ENCODE peak calls at places on chromosomes 13 and 19, in ten cellular contexts. F, K, W, A, E, J, P, U, N and G are unnamed samples.

GRCh38 chr13:44350775-44351504 is 22.7 kb upstream of the SERP2 start:
- DNase-seq in A (no peak), W (no peak), K (no peak), J (no peak), P (no peak), E (no peak), F (no peak), N (no peak), U (no peak), G (no peak)

GRCh38 chr13:48194392-48194754 is 38.6 kb upstream of the ITM2B start:
- DNase-seq in F (no peak), A (no peak), U (no peak), E (no peak), W (no peak), P (no peak), K (no peak), J (no peak), N (no peak), G (no peak)

GRCh38 chr13:23876265-23876664 is 12.9 kb downstream of the MIPEP start:
- DNase-seq in U (no peak), N (no peak), A (no peak), W (peak; percentile 41), P (no peak), K (no peak), J (no peak), F (no peak), E (peak; percentile 24), G (peak; percentile 35)

GRCh38 chr13:59398661-59399060 is 765.1 kb downstream of the DIAPH3 start:
- DNase-seq in E (no peak), J (no peak), P (no peak), U (no peak), W (no peak), N (no peak), F (no peak), K (no peak), A (no peak), G (no peak)

GRCh38 chr13:74210693-74211393 is 76.6 kb upstream of the KLF12 start:
- DNase-seq in N (no peak), F (no peak), P (no peak), W (peak; percentile 3), E (no peak), A (peak; percentile 23), U (no peak), J (no peak), K (no peak), G (peak; percentile 3)

GRCh38 chr19:38932425-38933179 is 1.9 kb downstream of the MRPS12 start:
- DNase-seq in N (no peak), W (peak; percentile 19), E (no peak), J (no peak), K (peak; percentile 26), A (no peak), F (no peak), U (no peak), P (no peak), G (peak; percentile 78)

GRCh38 chr19:13894552-13894951 is 11.4 kb downstream of the BRME1 start:
- DNase-seq in A (no peak), N (no peak), E (no peak), W (no peak), P (no peak), F (no peak), K (no peak), U (no peak), J (no peak), G (no peak)

GRCh38 chr13:111005808-111006494 is 91.1 kb upstream of the ANKRD10 start:
- DNase-seq in P (peak; percentile 80), F (peak; percentile 78), E (peak; percentile 17), N (no peak), K (no peak), A (no peak), J (peak; percentile 48), W (peak; percentile 80), U (peak; percentile 50), G (no peak)

DNA sequence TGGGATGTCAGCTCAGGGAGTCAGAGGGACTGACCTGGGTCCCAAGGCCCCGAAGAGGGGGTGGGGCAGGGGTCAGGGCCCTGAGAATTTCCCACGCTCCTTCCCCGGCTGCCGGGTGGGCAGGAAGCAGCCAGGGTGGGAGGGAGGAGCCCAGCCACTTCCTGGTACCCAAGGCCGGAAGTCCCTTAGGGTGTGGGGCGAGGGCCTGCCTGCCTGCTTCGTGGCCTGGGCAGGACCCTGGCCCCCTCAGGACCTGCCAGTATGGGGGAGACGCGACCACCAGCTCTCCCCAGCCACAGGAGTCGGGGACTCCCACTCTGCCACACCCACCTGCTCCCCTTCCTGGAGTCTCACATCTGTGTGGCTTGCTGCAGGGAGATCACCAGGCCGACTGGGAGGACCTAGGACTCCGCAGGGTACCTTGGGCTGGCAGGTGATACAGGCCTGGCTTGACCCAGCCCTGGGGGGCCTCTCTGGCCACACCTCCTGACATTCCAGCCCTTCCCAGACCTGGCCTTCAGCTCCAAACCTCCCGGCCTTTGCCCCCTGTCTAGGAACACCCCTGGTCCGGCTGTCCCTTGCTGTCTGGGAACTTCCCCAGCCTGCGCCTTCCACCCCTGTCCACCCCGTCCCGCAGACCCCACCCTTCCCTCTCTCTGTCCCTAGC is 9.8 kb upstream of the CIRBP start:
- DNase-seq in N (no peak), F (peak; percentile 80), W (peak; percentile 79), U (peak; percentile 76), P (peak; percentile 91), K (no peak), A (peak; percentile 63), E (peak; percentile 88), J (peak; percentile 76), G (peak; percentile 58)
- TF ChIP-seq POLR2A in N (peak; percentile 86), F (no peak), W (peak; percentile 68), U (peak; percentile 49), P (peak; percentile 58), K (no peak), A (peak; percentile 25), E (peak; percentile 88), J (peak; percentile 34), G (peak; percentile 69)

GRCh38 chr19:56976995-56977906 is 136.7 kb upstream of the PEG3 start:
- DNase-seq in N (no peak), P (no peak), F (no peak), K (no peak), U (no peak), A (no peak), J (no peak), E (no peak), W (no peak), G (no peak)

GRCh38 chr19:56976300-56976699 is 135.8 kb upstream of the PEG3 start:
- DNase-seq in U (no peak), K (no peak), W (no peak), P (no peak), J (no peak), F (no peak), N (no peak), A (no peak), E (no peak), G (no peak)

GRCh38 chr19:56974554-56975207 is 134.2 kb upstream of the PEG3 start:
- DNase-seq in F (no peak), W (no peak), P (no peak), K (no peak), A (no peak), N (no peak), U (no peak), E (no peak), J (no peak), G (no peak)

GRCh38 chr19:56980864-56981263 is 138.9 kb upstream of the USP29 start:
- DNase-seq in A (no peak), W (no peak), N (no peak), P (no peak), K (no peak), E (no peak), F (no peak), J (peak; percentile 92), U (peak; percentile 86), G (no peak)

GRCh38 chr19:56978023-56978565 is 137.6 kb upstream of the PEG3 start:
- DNase-seq in K (no peak), E (no peak), N (no peak), F (no peak), U (no peak), P (no peak), J (peak; percentile 64), A (no peak), W (no peak), G (no peak)
- TF ChIP-seq POLR2A in K (no peak), E (no peak), N (no peak), F (no peak), U (no peak), P (no peak), J (no peak), A (no peak), W (no peak), G (no peak)

DNA sequence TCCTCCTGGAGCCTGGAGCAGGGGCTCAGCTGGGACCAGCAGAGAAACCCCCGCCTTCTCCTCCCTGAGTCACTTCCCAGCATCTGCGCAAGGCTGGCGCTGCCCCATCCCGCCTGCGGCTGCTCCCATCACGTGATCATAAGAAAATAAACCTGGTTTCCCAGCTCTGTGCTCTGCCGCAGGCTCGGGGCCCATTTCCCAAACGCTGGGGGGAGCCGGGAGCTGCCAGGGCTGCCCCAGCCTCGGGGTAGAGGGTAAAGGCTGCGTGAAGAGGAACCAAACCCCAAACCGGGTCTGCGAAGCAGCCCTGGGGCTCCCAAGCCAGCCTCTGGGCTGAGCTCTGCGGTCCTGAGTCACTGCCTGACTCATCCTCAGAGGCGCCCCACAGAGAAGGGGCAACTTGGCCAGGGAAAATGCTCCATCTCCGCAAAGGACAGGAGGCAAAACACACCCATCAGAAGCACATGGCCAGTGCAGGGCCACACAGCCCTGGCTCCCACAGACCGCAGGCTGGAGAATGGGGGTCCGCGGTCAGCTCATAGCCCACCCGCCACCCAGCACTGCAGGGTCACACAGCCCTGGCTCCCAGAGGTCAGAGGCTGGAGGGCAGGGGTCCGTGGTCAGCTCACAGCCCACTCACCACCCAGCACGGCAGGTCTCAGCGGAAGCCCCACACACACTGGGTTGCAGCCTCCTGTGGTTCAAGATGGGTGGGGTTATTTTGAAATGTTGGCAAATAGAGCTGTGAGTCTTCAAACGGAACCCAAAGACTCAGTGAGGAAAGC is 67.1 kb downstream of the RASA3 start:
- DNase-seq in J (peak; percentile 86), A (peak; percentile 99), P (peak; percentile 89), K (peak; percentile 90), N (no peak), E (peak; percentile 80), F (peak; percentile 96), W (peak; percentile 86), U (peak; percentile 92), G (peak; percentile 73)
- TF ChIP-seq POLR2A in J (peak; percentile 32), A (peak; percentile 31), P (no peak), K (peak; percentile 4), N (no peak), E (peak; percentile 21), F (no peak), W (peak; percentile 42), U (peak; percentile 49), G (no peak)

GRCh38 chr13:98141091-98141490 is 1.8 kb upstream of the FARP1 start:
- DNase-seq in W (no peak), A (no peak), U (no peak), F (no peak), J (no peak), K (no peak), E (no peak), N (no peak), P (no peak), G (no peak)

GRCh38 chr13:98141938-98142426 is 912 bp upstream of the FARP1 start:
- DNase-seq in K (no peak), W (peak; percentile 48), A (no peak), P (no peak), N (no peak), F (peak; percentile 72), E (peak; percentile 38), U (no peak), J (peak; percentile 20), G (peak; percentile 27)

GRCh38 chr13:98142427-98143156 is at the start of gene FARP1:
- DNase-seq in U (peak; percentile 55), K (peak; percentile 27), J (peak; percentile 69), F (peak; percentile 86), E (peak; percentile 84), A (peak; percentile 83), W (peak; percentile 86), N (peak; percentile 65), P (peak; percentile 84), G (peak; percentile 56)

GRCh38 chr13:98143157-98143553 is 261 bp downstream of the FARP1 start:
- DNase-seq in K (no peak), U (peak; percentile 23), W (no peak), E (no peak), F (peak; percentile 66), J (no peak), P (peak; percentile 76), N (no peak), A (peak; percentile 69), G (no peak)

GRCh38 chr13:98141509-98141908 is 1.4 kb upstream of the FARP1 start:
- DNase-seq in U (no peak), W (no peak), P (no peak), N (no peak), J (no peak), A (no peak), K (no peak), E (no peak), F (no peak), G (no peak)
- TF ChIP-seq POLR2A in U (no peak), W (no peak), P (no peak), N (no peak), J (no peak), A (no peak), K (no peak), E (no peak), F (no peak), G (no peak)